ENCODE peak calls at places on chromosomes 16 and 17, in six cellular contexts. O, J, E, Q, X and Z are unnamed samples.

GRCh38 chr16:67613808-67614207 is 31.1 kb upstream of the CARMIL2 start:
- DNase-seq in O (no peak), X (no peak), E (no peak), J (no peak), Q (no peak), Z (no peak)

GRCh38 chr17:81367171-81367570 is 28.1 kb upstream of the BAHCC1 start:
- DNase-seq in J (no peak), X (no peak), Q (no peak), E (no peak), O (no peak), Z (no peak)

GRCh38 chr16:88798772-88799455 is 4.7 kb upstream of the CDT1 start:
- DNase-seq in Q (no peak), X (no peak), E (no peak), J (no peak), O (no peak), Z (no peak)

GRCh38 chr16:23435500-23435899 is 17.5 kb downstream of the COG7 start:
- DNase-seq in O (no peak), E (peak; percentile 39), J (peak; percentile 52), X (peak; percentile 41), Q (peak; percentile 44), Z (no peak)

GRCh38 chr16:11328172-11329079 is 16.8 kb upstream of the RMI2 start:
- DNase-seq in Q (peak; percentile 41), J (peak; percentile 60), X (peak; percentile 61), O (no peak), E (peak; percentile 70), Z (no peak)

GRCh38 chr16:55021595-55022475 is 91.2 kb downstream of the IRX5 start:
- DNase-seq in O (no peak), J (no peak), Q (no peak), E (no peak), X (no peak), Z (no peak)

GRCh38 chr17:77317091-77317519 is 176.3 kb downstream of the SEC14L1 start:
- DNase-seq in E (no peak), Q (no peak), O (no peak), J (no peak), X (no peak), Z (no peak)

GRCh38 chr17:57534863-57535651 is 210.0 kb downstream of the CCDC182 start:
- DNase-seq in J (no peak), Q (no peak), E (no peak), O (no peak), X (no peak), Z (no peak)

GRCh38 chr16:709651-710499 is 4.3 kb upstream of the FBXL16 start:
- DNase-seq in E (no peak), J (no peak), X (no peak), O (no peak), Q (no peak), Z (no peak)

GRCh38 chr16:373848-374615 is 3.7 kb upstream of the MRPL28 start:
- DNase-seq in X (no peak), E (no peak), J (no peak), O (no peak), Q (no peak), Z (peak; percentile 82)

GRCh38 chr16:68000024-68000423 is 740 bp upstream of the DPEP2 start:
- DNase-seq in Q (no peak), J (no peak), X (no peak), E (no peak), O (no peak), Z (no peak)

GRCh38 chr16:10765772-10766171 is 22.1 kb downstream of the NUBP1 start:
- DNase-seq in X (no peak), E (no peak), Q (no peak), O (no peak), J (no peak), Z (no peak)

GRCh38 chr16:81745704-81746558 is 33.2 kb upstream of the PLCG2 start:
- DNase-seq in X (peak; percentile 71), Q (peak; percentile 63), E (peak; percentile 75), O (peak; percentile 76), J (peak; percentile 57), Z (peak; percentile 87)

GRCh38 chr17:56029980-56030624 is 123.2 kb upstream of the ANKFN1 start:
- DNase-seq in X (no peak), O (no peak), J (no peak), E (no peak), Q (no peak), Z (no peak)
- TF ChIP-seq CTCF in X (no peak), O (no peak), J (no peak), E (no peak), Q (no peak), Z (no peak)

DNA sequence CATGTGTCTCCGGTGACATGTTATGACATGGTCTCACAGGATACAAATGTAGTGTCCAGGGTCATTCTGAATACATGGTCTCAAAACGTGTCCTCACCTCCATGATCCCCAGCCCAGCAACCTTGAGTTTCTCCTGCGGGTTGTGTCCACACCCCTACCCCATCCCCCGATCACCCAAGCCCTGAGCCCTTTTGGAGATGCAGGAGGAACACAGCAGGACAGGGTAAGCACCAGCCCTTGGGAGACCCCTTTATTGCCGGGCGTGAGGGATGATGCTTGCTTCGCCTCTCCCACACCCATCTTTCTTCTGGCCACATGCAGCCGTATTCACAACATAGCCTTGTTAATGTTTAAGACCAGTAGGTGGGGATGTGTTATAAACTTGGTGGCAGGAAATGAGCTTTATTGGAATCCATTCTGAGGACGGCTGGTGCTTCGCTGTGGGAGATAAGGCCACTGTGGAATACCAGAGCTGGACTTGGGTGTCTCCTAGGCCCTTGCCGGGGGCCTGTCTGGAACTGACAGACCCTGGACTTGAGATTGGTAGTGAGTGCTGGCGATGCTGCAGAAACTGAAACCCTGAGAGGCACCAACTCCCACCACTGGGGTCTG is 5.5 kb downstream of the TMEM132E start:
- DNase-seq in X (no peak), J (no peak), O (no peak), E (no peak), Q (no peak), Z (no peak)
- TF ChIP-seq CTCF in X (peak; percentile 28), J (no peak), O (peak; percentile 37), E (no peak), Q (no peak), Z (peak; percentile 16)

GRCh38 chr17:3800362-3801042 is 486 bp downstream of the ITGAE start:
- DNase-seq in J (no peak), X (no peak), O (no peak), Q (no peak), E (no peak), Z (no peak)

GRCh38 chr17:3801043-3801746 is at the start of gene ITGAE:
- DNase-seq in Q (no peak), O (no peak), E (no peak), J (no peak), X (no peak), Z (no peak)

GRCh38 chr17:3796822-3797170 is 4.2 kb downstream of the ITGAE start:
- DNase-seq in E (no peak), Q (no peak), X (no peak), O (no peak), J (no peak), Z (no peak)

GRCh38 chr17:3798273-3799180 is 2.5 kb downstream of the ITGAE start:
- DNase-seq in E (no peak), X (no peak), O (no peak), J (no peak), Q (no peak), Z (no peak)

GRCh38 chr17:3799181-3799627 is 1.8 kb downstream of the ITGAE start:
- DNase-seq in Q (no peak), E (no peak), J (no peak), O (no peak), X (no peak), Z (no peak)
- TF ChIP-seq CTCF in Q (no peak), E (no peak), J (no peak), O (no peak), X (no peak), Z (no peak)

GRCh38 chr16:85420501-85421337 is 192.4 kb upstream of the GSE1 start:
- DNase-seq in E (peak; percentile 47), O (no peak), X (peak; percentile 72), J (peak; percentile 71), Q (peak; percentile 69), Z (no peak)

GRCh38 chr16:85419503-85420408 is 193.4 kb upstream of the GSE1 start:
- DNase-seq in E (peak; percentile 3), O (no peak), X (no peak), Q (no peak), J (no peak), Z (no peak)

GRCh38 chr16:85421338-85422123 is 191.6 kb upstream of the GSE1 start:
- DNase-seq in E (peak; percentile 13), X (no peak), J (no peak), Q (no peak), O (no peak), Z (no peak)

GRCh38 chr16:85417156-85417860 is 195.8 kb upstream of the GSE1 start:
- DNase-seq in O (no peak), X (no peak), Q (no peak), J (no peak), E (peak; percentile 7), Z (no peak)

DNA sequence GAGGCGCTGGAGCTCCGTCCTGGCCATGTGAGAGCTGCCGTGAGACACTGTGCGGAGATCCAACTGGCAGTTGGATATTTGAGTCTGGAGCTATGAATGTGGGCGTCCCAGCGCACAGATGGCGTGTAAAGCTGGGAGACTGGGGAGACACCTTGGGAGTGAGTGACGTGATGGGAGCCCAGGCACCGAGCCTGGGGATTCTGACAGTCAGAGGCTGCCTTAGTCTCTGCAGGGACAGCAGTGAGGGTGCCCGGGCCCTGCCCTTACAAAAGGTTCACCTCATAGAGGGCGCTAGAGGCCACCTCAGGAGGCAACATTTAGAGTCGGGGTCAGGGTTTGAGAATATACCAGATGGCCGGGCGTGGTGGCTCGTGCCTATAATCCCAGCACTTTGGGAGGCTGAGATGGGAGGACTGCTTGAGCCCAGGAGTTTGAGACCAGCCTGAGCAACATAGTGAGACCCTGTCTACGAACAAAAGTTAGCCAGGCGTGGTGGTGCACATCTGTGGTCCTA is 194.1 kb upstream of the GSE1 start:
- DNase-seq in O (no peak), E (peak; percentile 7), Q (no peak), J (no peak), X (no peak), Z (no peak)
- TF ChIP-seq CTCF in O (no peak), E (no peak), Q (no peak), J (no peak), X (no peak), Z (no peak)

GRCh38 chr17:10755592-10756127 is 25.8 kb upstream of the TMEM220 start:
- DNase-seq in E (no peak), Q (no peak), X (no peak), O (no peak), J (no peak), Z (no peak)

GRCh38 chr17:10754861-10755591 is 25.2 kb upstream of the TMEM220 start:
- DNase-seq in Q (no peak), E (no peak), X (no peak), J (no peak), O (no peak), Z (no peak)

GRCh38 chr17:10756146-10756545 is 26.3 kb upstream of the TMEM220 start:
- DNase-seq in E (no peak), O (no peak), J (no peak), X (no peak), Q (no peak), Z (no peak)

GRCh38 chr17:10752696-10753095 is 22.9 kb upstream of the TMEM220 start:
- DNase-seq in O (no peak), E (no peak), X (no peak), J (no peak), Q (no peak), Z (no peak)

GRCh38 chr17:10754109-10754508 is 24.3 kb upstream of the TMEM220 start:
- DNase-seq in O (no peak), E (no peak), Q (no peak), X (peak; percentile 32), J (peak; percentile 24), Z (no peak)
- TF ChIP-seq CTCF in O (peak; percentile 56), E (peak; percentile 37), Q (no peak), X (peak; percentile 37), J (no peak), Z (peak; percentile 40)

GRCh38 chr16:48538746-48539484 is 71.1 kb downstream of the N4BP1 start:
- DNase-seq in O (no peak), J (no peak), Q (no peak), X (no peak), E (no peak), Z (peak; percentile 56)
- TF ChIP-seq CTCF in O (peak; percentile 55), J (no peak), Q (no peak), X (peak; percentile 55), E (peak; percentile 50), Z (peak; percentile 39)